ENCODE peak calls at places on chromosomes 2 and 18, in nine cellular contexts. T is neural crest cell; I is lower lobe of right lung; P is iPS-NIHi11; L is OCI-M1; Q is activated CD4-positive, alpha-beta T cell treated with anti-CD3 and anti-CD28 coated beads, Interleukin-2, amount 50 U/mL, for 1 hour; J is GM03348; H is CD4-positive, alpha-beta memory T cell; U is neuronal stem cell. G is an unnamed sample.

GRCh38 chr2:28447943-28448737 is 47.7 kb upstream of the PLB1 start:
- DNase-seq in T (no peak), I (no peak), P (no peak), L (peak), Q (no peak), J (peak), H (no peak), U (no peak), G (no peak)

GRCh38 chr2:10525573-10526265 is 77.6 kb upstream of the ODC1 start:
- DNase-seq in T (no peak), I (no peak), P (no peak), L (no peak), Q (no peak), J (no peak), H (no peak), U (no peak), G (no peak)

GRCh38 chr18:77131652-77132368 is 773 bp downstream of the MBP start:
- DNase-seq in T (peak), I (peak), P (peak), L (peak), Q (peak), J (peak), H (no peak), U (no peak), G (peak)

GRCh38 chr2:225355788-225356187 is 43.7 kb upstream of the NYAP2 start:
- DNase-seq in T (no peak), I (no peak), P (no peak), L (no peak), Q (no peak), J (no peak), H (no peak), U (no peak), G (no peak)

GRCh38 chr2:127623388-127624320 is 22.3 kb upstream of the GPR17 start:
- DNase-seq in T (no peak), I (peak), P (no peak), L (no peak), Q (no peak), J (no peak), H (no peak), U (no peak), G (no peak)

GRCh38 chr2:70094978-70095832 is 7.9 kb downstream of the PCBP1 start:
- DNase-seq in T (no peak), I (peak), P (no peak), L (peak), Q (peak), J (peak), H (peak), U (no peak), G (peak)

GRCh38 chr18:58862851-58863538 is 1.7 kb upstream of the ZNF532 start:
- DNase-seq in T (peak), I (peak), P (peak), L (no peak), Q (peak), J (peak), H (peak), U (no peak), G (no peak)

GRCh38 chr2:24875901-24876300 is 44.1 kb downstream of the ADCY3 start:
- DNase-seq in T (no peak), I (no peak), P (no peak), L (no peak), Q (no peak), J (no peak), H (no peak), U (no peak), G (no peak)

GRCh38 chr2:70087703-70088507 is 628 bp downstream of the PCBP1 start:
- DNase-seq in T (no peak), I (peak), P (peak), L (peak), Q (peak), J (peak), H (peak), U (no peak), G (no peak)

GRCh38 chr18:59008302-59008974 is 131.2 kb upstream of the SEC11C start:
- DNase-seq in T (no peak), I (no peak), P (peak), L (no peak), Q (no peak), J (peak), H (no peak), U (no peak), G (no peak)

GRCh38 chr2:189580662-189581353 is at the start of gene SLC40A1:
- DNase-seq in T (peak), I (peak), P (peak), L (peak), Q (peak), J (peak), H (peak), U (peak), G (peak)

GRCh38 chr18:12376034-12376717 is 851 bp downstream of the AFG3L2 start:
- DNase-seq in T (no peak), I (peak), P (no peak), L (peak), Q (no peak), J (peak), H (no peak), U (no peak), G (no peak)

GRCh38 chr18:49168970-49169619 is 218.3 kb upstream of the SMAD7 start:
- DNase-seq in T (no peak), I (no peak), P (no peak), L (no peak), Q (peak), J (no peak), H (peak), U (no peak), G (no peak)

GRCh38 chr2:195489101-195489500 is 167.9 kb upstream of the SLC39A10 start:
- DNase-seq in T (no peak), I (no peak), P (no peak), L (peak), Q (no peak), J (peak), H (no peak), U (no peak), G (no peak)

GRCh38 chr2:217902281-217903141 is 100.3 kb downstream of the TNS1 start:
- DNase-seq in T (no peak), I (peak), P (no peak), L (peak), Q (no peak), J (peak), H (no peak), U (no peak), G (no peak)

GRCh38 chr2:201182650-201183372 is at the start of gene CASP10:
- DNase-seq in T (no peak), I (no peak), P (peak), L (peak), Q (no peak), J (peak), H (peak), U (no peak), G (no peak)

GRCh38 chr2:81481994-81482368 is 1177.4 kb upstream of the LRRTM1 start:
- DNase-seq in T (no peak), I (no peak), P (peak), L (peak), Q (no peak), J (no peak), H (no peak), U (no peak), G (no peak)

GRCh38 chr2:225319872-225320271 is 79.6 kb upstream of the NYAP2 start:
- DNase-seq in T (no peak), I (no peak), P (no peak), L (no peak), Q (no peak), J (no peak), H (no peak), U (no peak), G (no peak)

GRCh38 chr2:42964444-42965081 is 172.2 kb upstream of the HAAO start:
- DNase-seq in T (no peak), I (peak), P (no peak), L (no peak), Q (no peak), J (peak), H (no peak), U (no peak), G (no peak)